ENCODE peak calls at places on chromosomes 7 and 10, in ten cellular contexts. X, G, E, F, V, Z, U, O, H and S are unnamed samples. For H3K4me1, the result is how much of the 10 kb centered on the place peaks cover.

GRCh38 chr10:8575551-8576100 is 521.1 kb downstream of the GATA3 start:
- DNase-seq in V (no peak), X (no peak), H (no peak), F (no peak), G (no peak), Z (no peak), E (no peak), U (no peak), O (no peak), S (no peak)

GRCh38 chr10:118818621-118819221 is 64.0 kb upstream of the CACUL1 start:
- DNase-seq in U (no peak), Z (peak), V (peak), E (no peak), O (no peak), H (no peak), X (no peak), G (no peak), F (no peak), S (no peak)

GRCh38 chr7:82443801-82444219 is 233 bp upstream of the CACNA2D1 start:
- DNase-seq in F (no peak), H (peak), X (peak), O (peak), U (peak), V (peak), Z (peak), E (peak), G (peak), S (peak)

GRCh38 chr7:73899731-73900142 is 38.8 kb downstream of the TMEM270 start:
- DNase-seq in E (peak), O (no peak), X (no peak), U (peak), Z (no peak), V (no peak), H (peak), G (peak), F (no peak), S (no peak)

GRCh38 chr7:42932861-42933591 is 850 bp downstream of the MRPL32 start:
- DNase-seq in O (no peak), G (peak), F (peak), V (no peak), Z (no peak), H (peak), X (peak), U (peak), E (peak), S (no peak)

GRCh38 chr7:1626769-1627168 is 43.3 kb upstream of the ELFN1 start:
- DNase-seq in U (no peak), O (no peak), V (no peak), X (no peak), Z (no peak), H (no peak), G (no peak), F (no peak), E (no peak), S (no peak)

GRCh38 chr7:158616050-158616449 is 28.4 kb upstream of the PTPRN2 start:
- DNase-seq in H (no peak), Z (no peak), F (no peak), X (no peak), V (no peak), O (no peak), E (no peak), G (no peak), U (no peak), S (no peak)

GRCh38 chr7:157310676-157311185 is 26.1 kb upstream of the DNAJB6 start:
- DNase-seq in Z (no peak), V (no peak), F (no peak), E (peak), X (no peak), U (no peak), G (no peak), H (no peak), O (no peak), S (no peak)

GRCh38 chr10:71712572-71713134 is 6.9 kb downstream of the C10orf105 start:
- DNase-seq in U (no peak), G (no peak), E (no peak), Z (no peak), O (no peak), X (no peak), V (no peak), F (peak), H (no peak), S (no peak)

GRCh38 chr10:71729023-71729649 is 9.6 kb upstream of the C10orf105 start:
- DNase-seq in O (peak), F (peak), X (no peak), H (peak), G (no peak), V (peak), E (no peak), U (peak), Z (peak), S (peak)

GRCh38 chr10:96711048-96711713 is 9.1 kb downstream of the PIK3AP1 start:
- DNase-seq in U (no peak), F (no peak), E (no peak), V (no peak), H (no peak), G (no peak), Z (no peak), X (no peak), O (no peak), S (no peak)

GRCh38 chr10:112435013-112435619 is 11.6 kb downstream of the ZDHHC6 start:
- DNase-seq in U (no peak), F (peak), V (no peak), X (peak), G (peak), E (peak), H (no peak), O (no peak), Z (no peak), S (no peak)

GRCh38 chr7:115183431-115184057 is 261.6 kb downstream of the MDFIC start:
- DNase-seq in O (no peak), Z (no peak), G (peak), F (no peak), U (no peak), E (peak), V (no peak), H (no peak), X (no peak), S (no peak)

GRCh38 chr7:66335318-66335717 is 130.2 kb downstream of the TPST1 start:
- DNase-seq in G (no peak), X (no peak), E (no peak), O (no peak), U (no peak), H (no peak), V (no peak), Z (no peak), F (no peak), S (no peak)

GRCh38 chr7:69820479-69821192 is 222.4 kb downstream of the AUTS2 start:
- DNase-seq in Z (no peak), G (no peak), U (no peak), F (peak), H (no peak), X (no peak), O (no peak), V (no peak), E (no peak), S (no peak)

GRCh38 chr10:117694251-117694650 is 151.7 kb downstream of the EMX2 start:
- DNase-seq in H (no peak), U (no peak), G (peak), E (no peak), O (no peak), Z (no peak), X (no peak), F (no peak), V (no peak), S (no peak)

GRCh38 chr7:3020416-3020815 is 23.3 kb downstream of the CARD11 start:
- DNase-seq in U (no peak), X (no peak), Z (no peak), O (no peak), G (no peak), H (no peak), E (no peak), F (no peak), V (no peak), S (no peak)

GRCh38 chr7:2255145-2256139 is 13.4 kb downstream of the NUDT1 start:
- DNase-seq in U (no peak), O (no peak), G (no peak), F (no peak), V (no peak), E (peak), X (no peak), H (peak), Z (no peak), S (no peak)

GRCh38 chr7:117858731-117859130 is 14.5 kb downstream of the CTTNBP2 start:
- DNase-seq in Z (no peak), V (no peak), E (peak), H (no peak), O (no peak), X (no peak), G (no peak), U (no peak), F (no peak), S (no peak)

GRCh38 chr10:46033602-46034011 is 3.2 kb upstream of the NCOA4 start:
- DNase-seq in H (no peak), U (no peak), E (peak), F (no peak), G (peak), O (no peak), V (no peak), X (no peak), Z (no peak), S (no peak)

GRCh38 chr7:6545398-6546126 is 5.7 kb downstream of the GRID2IP start:
- DNase-seq in E (no peak), H (peak), G (no peak), X (no peak), U (no peak), O (no peak), V (no peak), Z (no peak), F (no peak), S (no peak)

GRCh38 chr10:11670311-11670825 is 58.9 kb upstream of the USP6NL start:
- DNase-seq in V (no peak), G (no peak), O (no peak), E (no peak), F (no peak), H (no peak), Z (no peak), U (no peak), X (peak), S (no peak)

GRCh38 chr7:36032362-36032818 is 120.7 kb upstream of the EEPD1 start:
- DNase-seq in Z (no peak), O (no peak), U (no peak), H (no peak), E (peak), V (no peak), F (no peak), X (no peak), G (no peak), S (no peak)

GRCh38 chr7:94050046-94050445 is 45.9 kb upstream of the BET1 start:
- DNase-seq in Z (no peak), F (peak), X (no peak), H (no peak), U (no peak), V (no peak), O (no peak), E (no peak), G (no peak), S (peak)
- H3K27ac ChIP-seq in Z (no peak), F (peak), X (no peak), H (no peak), U (no peak), V (no peak), O (no peak), E (no peak), G (peak), S (no peak)

GRCh38 chr7:50663396-50664102 is 98.3 kb upstream of the DDC start:
- DNase-seq in H (no peak), O (no peak), U (no peak), V (no peak), G (no peak), F (no peak), Z (no peak), X (no peak), E (no peak), S (no peak)

GRCh38 chr7:50665403-50666123 is 100.4 kb upstream of the DDC start:
- DNase-seq in O (no peak), U (no peak), X (no peak), F (no peak), V (no peak), H (no peak), E (peak), G (peak), Z (no peak), S (no peak)

GRCh38 chr7:50664461-50664922 is 99.3 kb upstream of the DDC start:
- DNase-seq in O (no peak), V (no peak), Z (no peak), F (no peak), H (no peak), U (no peak), X (no peak), G (peak), E (peak), S (no peak)

GRCh38 chr7:50666124-50666496 is 100.9 kb upstream of the DDC start:
- DNase-seq in E (no peak), G (no peak), U (no peak), V (no peak), H (no peak), F (no peak), Z (no peak), X (no peak), O (no peak), S (no peak)

DNA sequence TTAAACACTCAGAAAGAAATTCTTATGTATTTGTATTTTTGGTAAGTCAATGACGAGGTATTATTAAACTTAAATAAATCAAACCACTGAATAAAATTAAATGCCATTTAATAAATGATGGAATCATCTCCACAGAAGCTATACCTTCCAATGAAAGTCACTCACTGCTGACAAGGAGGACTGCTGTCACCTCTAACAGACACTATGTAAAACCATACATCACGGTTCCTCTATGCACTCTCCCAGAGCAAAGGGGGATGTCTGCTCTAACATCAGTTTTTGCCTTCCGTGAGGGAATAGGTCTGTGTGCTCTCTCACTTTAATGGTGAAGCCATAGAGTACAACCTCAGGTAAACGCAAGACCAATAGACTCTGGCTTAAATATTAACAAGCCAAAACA is 99.7 kb upstream of the DDC start:
- DNase-seq in E (no peak), O (no peak), X (no peak), H (no peak), Z (no peak), U (no peak), V (no peak), G (no peak), F (no peak), S (no peak)
- H3K4me1 ChIP-seq in E (under half), O (under half), X (under half), H (under half), Z (under half), U (under half), V (half or more), G (under half), F (under half), S (half or more)

DNA sequence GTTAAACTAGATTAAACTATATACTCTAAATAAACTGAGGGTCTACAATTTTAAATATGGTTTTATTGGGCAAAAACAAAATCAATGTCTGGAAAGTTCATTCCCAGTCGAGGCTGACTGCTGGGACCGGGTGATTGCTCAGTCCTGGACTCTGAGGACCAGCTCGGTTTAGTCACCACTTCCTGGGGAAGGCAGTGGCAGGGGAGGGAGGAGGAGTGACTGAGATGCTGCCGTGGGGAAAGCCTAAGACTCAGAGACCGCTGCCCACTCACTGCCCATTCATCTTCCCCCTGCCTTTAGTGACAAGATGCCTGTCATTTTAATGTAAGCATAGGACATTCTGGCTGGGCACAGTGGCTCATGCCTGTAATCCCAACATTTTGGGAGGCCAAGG is 29.0 kb downstream of the ATOH7 start:
- DNase-seq in H (no peak), Z (no peak), V (no peak), E (peak), F (no peak), X (no peak), O (no peak), G (peak), U (no peak), S (no peak)
- H3K27ac ChIP-seq in H (no peak), Z (no peak), V (no peak), E (no peak), F (no peak), X (no peak), O (no peak), G (no peak), U (no peak), S (no peak)

GRCh38 chr7:108099650-108100049 is 30.5 kb downstream of the LAMB4 start:
- DNase-seq in U (no peak), V (no peak), G (no peak), O (no peak), Z (no peak), X (no peak), E (no peak), F (no peak), H (no peak), S (no peak)

GRCh38 chr7:108094933-108095710 is 35.0 kb downstream of the LAMB4 start:
- DNase-seq in O (peak), F (peak), G (peak), E (peak), U (peak), X (no peak), H (no peak), Z (peak), V (no peak), S (no peak)

GRCh38 chr7:108094375-108094774 is 35.8 kb downstream of the LAMB4 start:
- DNase-seq in E (peak), H (no peak), V (no peak), U (no peak), F (no peak), Z (no peak), G (peak), X (no peak), O (no peak), S (no peak)

GRCh38 chr7:108097703-108098102 is 32.5 kb downstream of the LAMB4 start:
- DNase-seq in X (peak), E (no peak), H (no peak), O (no peak), V (no peak), F (peak), U (peak), G (peak), Z (peak), S (no peak)

DNA sequence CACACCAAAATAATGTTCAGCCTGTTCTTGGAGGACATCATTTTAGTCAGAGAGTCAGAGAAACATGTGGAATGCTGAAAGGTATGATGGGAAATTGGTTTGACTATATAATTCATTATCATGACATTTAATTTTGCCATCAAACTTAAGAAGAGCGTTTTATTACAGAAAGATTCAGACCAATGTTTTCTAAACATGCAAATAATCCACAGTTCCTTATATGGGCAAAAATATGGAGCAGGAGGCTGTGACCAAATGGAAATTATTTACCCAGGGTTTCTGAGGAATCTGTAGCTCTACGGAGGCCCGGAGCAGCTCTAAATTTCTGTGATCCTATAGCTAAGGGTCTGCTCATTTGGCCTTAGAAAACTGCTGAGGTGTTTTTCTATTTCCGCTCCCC is 33.2 kb downstream of the LAMB4 start:
- DNase-seq in Z (no peak), U (no peak), E (no peak), V (no peak), X (no peak), H (no peak), O (no peak), F (no peak), G (no peak), S (no peak)
- H3K4me1 ChIP-seq in Z (under half), U (under half), E (under half), V (under half), X (under half), H (under half), O (under half), F (under half), G (under half), S (under half)

DNA sequence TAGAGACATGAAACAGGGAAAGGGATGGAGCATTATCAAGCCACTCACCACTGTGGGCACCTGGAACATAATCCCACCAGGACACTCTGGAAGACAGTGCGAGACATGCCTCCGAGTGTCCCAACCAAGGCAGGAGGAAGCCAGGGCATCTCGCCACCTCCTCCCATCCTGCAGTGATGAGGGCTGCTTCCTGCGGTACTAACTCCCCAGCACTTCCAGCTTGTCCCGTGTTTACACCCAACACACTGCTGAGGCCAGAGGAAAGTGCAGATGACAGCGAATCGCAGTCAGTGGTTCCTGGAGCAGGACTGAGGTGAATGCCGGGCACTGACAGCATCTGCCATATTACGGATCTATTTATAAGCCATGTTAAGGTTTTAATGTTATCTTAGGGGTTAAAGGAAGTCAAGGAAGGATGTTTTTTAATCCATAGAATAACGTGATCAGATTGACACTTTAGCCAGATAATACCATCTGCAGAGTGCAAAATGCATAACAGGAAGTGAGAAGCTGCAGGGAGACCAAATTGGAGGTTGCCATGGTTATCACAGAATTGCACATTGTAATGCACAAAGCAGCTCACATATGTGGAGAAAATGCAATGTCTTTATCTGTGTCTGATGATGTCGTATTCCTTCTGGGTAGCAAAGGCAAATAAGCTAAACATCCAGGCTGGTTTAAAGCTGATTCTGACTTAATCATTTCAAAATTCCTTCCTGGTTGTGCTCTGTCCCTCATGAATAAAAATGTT is 314.1 kb upstream of the C7orf33 start:
- DNase-seq in X (no peak), H (no peak), O (no peak), Z (no peak), F (peak), G (no peak), U (no peak), E (no peak), V (no peak), S (no peak)
- H3K27ac ChIP-seq in X (no peak), H (no peak), O (no peak), Z (no peak), F (no peak), G (no peak), U (no peak), E (no peak), V (no peak), S (no peak)

GRCh38 chr10:125155101-125155500 is 5.3 kb downstream of the CTBP2 start:
- DNase-seq in X (peak), V (no peak), O (no peak), U (no peak), F (no peak), H (peak), E (peak), Z (no peak), G (peak), S (no peak)
- H3K4me1 ChIP-seq in X (half or more), V (half or more), O (under half), U (under half), F (under half), H (under half), E (under half), Z (under half), G (half or more), S (half or more)

DNA sequence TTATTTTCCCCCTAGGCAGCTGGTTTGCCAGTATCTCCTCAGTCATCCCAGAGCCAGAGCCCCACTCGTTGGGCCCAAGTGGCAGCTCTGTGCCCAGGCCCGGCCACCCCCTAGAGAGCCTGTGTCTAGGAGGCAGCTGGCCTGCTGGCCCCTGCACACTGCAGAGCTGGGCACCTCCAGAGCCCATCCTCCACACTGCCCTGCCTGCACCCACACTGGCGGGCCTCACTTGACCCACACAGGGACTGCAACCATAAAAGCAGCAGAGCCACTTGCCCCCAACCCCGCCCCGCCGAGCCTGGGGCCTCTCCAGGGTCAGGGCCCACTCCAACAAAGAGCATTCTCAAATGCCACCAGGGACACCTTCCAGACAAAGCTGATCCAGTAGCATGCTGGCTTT is 5.4 kb downstream of the ASB13 start:
- DNase-seq in H (no peak), V (no peak), F (no peak), G (no peak), U (no peak), O (no peak), E (no peak), X (no peak), Z (no peak), S (no peak)
- H3K27ac ChIP-seq in H (no peak), V (no peak), F (peak), G (no peak), U (no peak), O (no peak), E (no peak), X (no peak), Z (no peak), S (no peak)